ENCODE peak calls at places on chromosomes 13 and 19, in six cellular contexts. H is A549, N is K562, D is HepG2, Z is GM12878, C is SK-N-SH. G is an unnamed sample.

GRCh38 chr13:85879014-85879413 is 79.8 kb upstream of the SLITRK6 start:
- DNase-seq in H (no peak), C (no peak), N (no peak), D (no peak), Z (no peak), G (no peak)

GRCh38 chr19:55641376-55642152 is 762 bp downstream of the ZNF580 start:
- DNase-seq in C (peak; percentile 45), Z (no peak), D (no peak), N (no peak), H (peak; percentile 68), G (peak; percentile 18)

GRCh38 chr19:13129384-13129783 is 11.3 kb downstream of the NACC1 start:
- DNase-seq in Z (no peak), D (no peak), C (no peak), H (no peak), N (no peak), G (no peak)

GRCh38 chr19:39438270-39438934 is 2.7 kb upstream of the RPS16 start:
- DNase-seq in N (no peak), H (no peak), D (peak; percentile 50), C (no peak), Z (no peak), G (peak; percentile 67)

GRCh38 chr13:23321534-23322241 is 111.8 kb downstream of the SACS start:
- DNase-seq in D (peak; percentile 11), N (no peak), C (no peak), H (peak; percentile 49), Z (peak; percentile 35), G (peak; percentile 94)

GRCh38 chr19:50728084-50728737 is 5.0 kb downstream of the CLEC11A start:
- DNase-seq in C (peak; percentile 79), Z (no peak), H (no peak), D (peak; percentile 20), N (peak; percentile 94), G (peak; percentile 75)

GRCh38 chr13:93477238-93477637 is 250.6 kb downstream of the GPC6 start:
- DNase-seq in Z (no peak), C (no peak), D (no peak), N (no peak), H (no peak), G (peak; percentile 27)

GRCh38 chr19:16037424-16038195 is 38.7 kb upstream of the TPM4 start:
- DNase-seq in D (no peak), H (no peak), N (no peak), Z (no peak), C (peak; percentile 23), G (no peak)

GRCh38 chr19:55319786-55320185 is 5.4 kb downstream of the TMEM150B start:
- DNase-seq in C (peak; percentile 83), H (no peak), N (peak; percentile 66), Z (no peak), D (no peak), G (peak; percentile 28)

GRCh38 chr19:46495789-46496099 is at the start of gene PNMA8B:
- DNase-seq in N (peak; percentile 84), H (no peak), Z (no peak), C (peak; percentile 99), D (no peak), G (peak; percentile 27)
- TF ChIP-seq SMC3 in N (no peak), H (no peak), Z (no peak), C (no peak), D (no peak), G (no peak)

GRCh38 chr13:37954191-37954590 is 84.6 kb upstream of the TRPC4 start:
- DNase-seq in C (no peak), H (no peak), D (no peak), N (no peak), Z (no peak), G (no peak)
- TF ChIP-seq SMC3 in C (no peak), H (no peak), D (no peak), N (no peak), Z (no peak), G (no peak)

GRCh38 chr13:48892311-48892710 is 83.4 kb upstream of the FNDC3A start:
- DNase-seq in C (no peak), N (no peak), Z (no peak), D (peak; percentile 14), H (peak; percentile 36), G (peak; percentile 92)

GRCh38 chr13:48901786-48902185 is 73.9 kb upstream of the FNDC3A start:
- DNase-seq in Z (no peak), H (no peak), C (no peak), N (no peak), D (no peak), G (no peak)

GRCh38 chr13:48890386-48890785 is 85.3 kb upstream of the FNDC3A start:
- DNase-seq in H (no peak), Z (no peak), C (no peak), N (no peak), D (no peak), G (no peak)

GRCh38 chr13:48891586-48891985 is 84.1 kb upstream of the FNDC3A start:
- DNase-seq in C (no peak), D (peak; percentile 20), H (no peak), Z (no peak), N (no peak), G (peak; percentile 72)

GRCh38 chr13:48896312-48896711 is 79.4 kb upstream of the FNDC3A start:
- DNase-seq in Z (no peak), C (no peak), H (no peak), D (no peak), N (no peak), G (peak; percentile 87)
- TF ChIP-seq SMC3 in Z (no peak), C (no peak), H (no peak), D (no peak), N (no peak), G (no peak)

GRCh38 chr19:19239675-19240074 is 27.9 kb downstream of the NCAN start:
- DNase-seq in D (no peak), Z (no peak), C (no peak), H (no peak), N (no peak), G (no peak)

GRCh38 chr19:19236173-19236572 is 24.4 kb downstream of the NCAN start:
- DNase-seq in N (no peak), H (no peak), C (no peak), D (no peak), Z (no peak), G (no peak)

GRCh38 chr19:19238126-19238894 is 26.6 kb downstream of the NCAN start:
- DNase-seq in Z (no peak), N (no peak), D (no peak), H (no peak), C (no peak), G (no peak)

GRCh38 chr19:19240476-19240875 is 28.7 kb downstream of the NCAN start:
- DNase-seq in H (no peak), C (no peak), Z (no peak), N (no peak), D (no peak), G (no peak)
- TF ChIP-seq SMC3 in H (no peak), C (no peak), Z (no peak), N (no peak), D (no peak), G (no peak)

DNA sequence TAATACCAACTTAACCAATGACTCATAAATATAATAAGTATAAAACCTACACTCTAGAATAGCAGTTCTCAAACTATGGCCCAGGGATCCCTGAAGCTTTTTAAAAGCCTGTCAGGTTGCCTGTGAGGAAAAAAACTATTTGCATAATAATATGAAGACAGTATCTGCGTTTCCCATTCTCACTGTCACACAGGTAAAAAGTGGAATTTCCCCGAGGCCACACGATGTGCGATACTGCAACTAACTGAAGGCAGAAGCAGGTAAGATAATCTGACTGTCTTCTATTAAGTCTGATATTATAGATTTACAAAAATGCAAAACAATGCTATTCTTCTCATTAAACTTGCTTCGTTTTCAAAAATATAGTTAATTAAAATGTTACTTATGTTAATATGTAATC is 52.5 kb upstream of the EEF1AKMT1 start:
- DNase-seq in D (no peak), C (no peak), Z (no peak), N (no peak), H (no peak), G (no peak)
- TF ChIP-seq SMC3 in D (no peak), C (no peak), Z (no peak), N (no peak), H (no peak), G (no peak)

GRCh38 chr19:35587326-35587725 is 1.4 kb downstream of the PMIS2 start:
- DNase-seq in C (no peak), H (no peak), Z (no peak), D (no peak), N (no peak), G (no peak)

GRCh38 chr19:35590875-35591274 is 4.9 kb downstream of the PMIS2 start:
- DNase-seq in D (no peak), N (no peak), Z (no peak), C (no peak), H (no peak), G (no peak)

GRCh38 chr19:35582760-35583159 is 3.2 kb upstream of the PMIS2 start:
- DNase-seq in N (no peak), D (no peak), Z (no peak), H (no peak), C (no peak), G (no peak)

DNA sequence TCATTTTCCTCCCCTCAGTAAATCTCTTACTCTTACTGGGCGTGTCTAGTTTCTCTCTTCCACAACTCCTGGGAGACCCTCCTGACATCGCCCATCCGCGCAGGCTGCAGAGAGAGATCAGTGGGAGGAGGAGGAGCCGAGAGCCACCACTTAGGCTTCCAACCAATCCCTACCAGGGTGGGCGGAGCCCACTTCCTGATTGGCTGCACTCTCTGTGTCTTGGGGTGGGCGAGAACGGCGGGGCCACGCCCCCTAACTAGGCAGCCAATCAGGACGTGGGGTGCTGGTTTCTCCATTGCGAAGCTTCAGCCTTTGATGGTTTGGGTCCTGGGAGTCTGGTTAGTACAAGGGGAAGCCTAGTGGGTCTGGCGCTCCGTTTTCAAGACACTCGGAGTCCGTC is at the start of gene PMIS2:
- DNase-seq in C (peak; percentile 64), H (peak; percentile 60), D (no peak), N (peak; percentile 96), Z (no peak), G (no peak)
- TF ChIP-seq SMC3 in C (no peak), H (no peak), D (no peak), N (no peak), Z (no peak), G (no peak)

DNA sequence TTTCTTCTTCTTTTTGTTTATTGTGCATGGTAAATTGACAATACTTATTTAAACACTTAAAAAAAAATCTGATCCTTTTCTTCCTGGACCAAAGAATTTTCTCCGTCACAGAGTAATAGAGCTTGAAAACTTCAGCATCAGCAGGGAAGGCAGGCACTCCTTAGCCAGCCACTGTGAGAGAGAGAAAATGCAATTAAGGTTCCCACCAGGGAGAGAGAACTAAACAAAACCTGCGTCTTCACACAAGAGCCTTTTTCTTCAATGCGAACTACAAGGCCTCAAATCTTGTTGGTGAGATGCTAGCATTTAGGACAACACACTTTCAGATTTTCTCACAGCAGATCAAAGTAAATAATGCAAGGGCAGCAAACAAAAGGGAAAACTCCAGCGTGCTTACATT is 80.2 kb downstream of the DACH1 start:
- DNase-seq in C (no peak), D (no peak), H (no peak), Z (no peak), N (no peak), G (no peak)
- TF ChIP-seq SMC3 in C (no peak), D (no peak), H (no peak), Z (no peak), N (no peak), G (no peak)